ENCODE peak calls at places on chromosome 2, in seven cellular contexts. Y is astrocyte of the spinal cord, P is A549, F is heart right ventricle, J is progenitor cell of endocrine pancreas, K is cardiac muscle cell, B is Calu3. L is an unnamed sample.

GRCh38 chr2:98743835-98744234 is 12.9 kb upstream of the MGAT4A start:
- DNase-seq in K (no peak), B (peak), P (no peak), F (peak), J (no peak), Y (no peak), L (no peak)

GRCh38 chr2:150110548-150110947 is 376.9 kb downstream of the RND3 start:
- DNase-seq in K (no peak), J (no peak), Y (no peak), B (no peak), F (no peak), P (no peak), L (no peak)

GRCh38 chr2:207503234-207503633 is 26.5 kb upstream of the CREB1 start:
- DNase-seq in Y (peak), P (no peak), K (peak), B (no peak), F (peak), J (no peak), L (no peak)

GRCh38 chr2:67446504-67446911 is 49.4 kb downstream of the ETAA1 start:
- DNase-seq in B (no peak), Y (peak), K (peak), P (no peak), F (no peak), J (no peak), L (no peak)

GRCh38 chr2:177553176-177553909 is 160.8 kb downstream of the AGPS start:
- DNase-seq in Y (peak), K (peak), F (no peak), J (no peak), B (peak), P (no peak), L (no peak)

GRCh38 chr2:189142893-189143759 is 36.4 kb downstream of the COL5A2 start:
- DNase-seq in J (no peak), B (peak), K (no peak), P (peak), Y (no peak), F (no peak), L (peak)

GRCh38 chr2:105546623-105546964 is 147.7 kb upstream of the FHL2 start:
- DNase-seq in K (no peak), Y (no peak), P (no peak), F (no peak), B (no peak), J (no peak), L (no peak)

GRCh38 chr2:217691920-217692666 is 310.7 kb downstream of the TNS1 start:
- DNase-seq in J (no peak), F (no peak), P (no peak), K (peak), Y (peak), B (no peak), L (no peak)

GRCh38 chr2:112485849-112486248 is 3.9 kb downstream of the TTL start:
- DNase-seq in Y (no peak), F (no peak), P (no peak), K (no peak), J (no peak), B (no peak), L (no peak)

GRCh38 chr2:197131558-197131855 is 179.1 kb downstream of the ANKRD44 start:
- DNase-seq in K (no peak), F (no peak), P (no peak), Y (no peak), J (no peak), B (no peak), L (no peak)

GRCh38 chr2:159138642-159139182 is 147.8 kb downstream of the WDSUB1 start:
- DNase-seq in J (no peak), B (no peak), F (no peak), K (no peak), Y (no peak), P (no peak), L (no peak)

GRCh38 chr2:16972276-16972675 is 306.6 kb upstream of the CYRIA start:
- DNase-seq in Y (peak), F (no peak), K (no peak), J (no peak), B (no peak), P (no peak), L (no peak)

GRCh38 chr2:20443276-20443920 is 3.5 kb upstream of the RHOB start:
- DNase-seq in B (peak), Y (peak), K (peak), J (no peak), P (peak), F (peak), L (no peak)

GRCh38 chr2:231521443-231521842 is 8.8 kb downstream of the NMUR1 start:
- DNase-seq in Y (no peak), F (no peak), J (no peak), K (no peak), P (no peak), B (no peak), L (no peak)

GRCh38 chr2:115848192-115848591 is 1405.8 kb downstream of the DPP10 start:
- DNase-seq in Y (no peak), K (no peak), F (no peak), J (no peak), P (no peak), B (no peak), L (no peak)

GRCh38 chr2:54618646-54619565 is 104.6 kb upstream of the EML6 start:
- DNase-seq in P (no peak), Y (no peak), K (no peak), B (no peak), J (no peak), F (no peak), L (no peak)

GRCh38 chr2:37477921-37478320 is 133.5 kb downstream of the QPCT start:
- DNase-seq in P (no peak), F (no peak), J (no peak), K (no peak), B (no peak), Y (no peak), L (no peak)

GRCh38 chr2:17313261-17313660 is 205.0 kb downstream of the RAD51AP2 start:
- DNase-seq in F (no peak), K (no peak), J (no peak), P (no peak), B (no peak), Y (no peak), L (no peak)

GRCh38 chr2:54859997-54860701 is 136.7 kb downstream of the EML6 start:
- DNase-seq in J (no peak), B (peak), F (no peak), K (peak), Y (peak), P (peak), L (no peak)

GRCh38 chr2:65530547-65531320 is 98.3 kb upstream of the SPRED2 start:
- DNase-seq in B (no peak), Y (peak), P (no peak), J (no peak), F (no peak), K (no peak), L (no peak)

GRCh38 chr2:240367721-240368120 is 67.7 kb upstream of the GPC1 start:
- DNase-seq in J (no peak), B (no peak), P (no peak), K (no peak), F (no peak), Y (no peak), L (no peak)

GRCh38 chr2:3626118-3626816 is 31.4 kb downstream of the COLEC11 start:
- DNase-seq in P (no peak), B (no peak), Y (peak), J (no peak), F (peak), K (peak), L (no peak)

GRCh38 chr2:153519260-153519875 is 40.8 kb upstream of the RPRM start:
- DNase-seq in J (peak), F (peak), K (peak), Y (peak), B (peak), P (peak), L (peak)

GRCh38 chr2:179272406-179273192 is 8.0 kb upstream of the SESTD1 start:
- DNase-seq in J (no peak), P (peak), B (no peak), K (peak), F (no peak), Y (peak), L (no peak)

GRCh38 chr2:81658227-81658626 is 1353.7 kb upstream of the LRRTM1 start:
- DNase-seq in K (no peak), Y (no peak), F (no peak), P (peak), J (no peak), B (peak), L (no peak)

GRCh38 chr2:233819884-233820765 is 34.2 kb downstream of the HJURP start:
- DNase-seq in J (no peak), B (no peak), F (no peak), P (no peak), K (no peak), Y (no peak), L (no peak)

GRCh38 chr2:4549811-4550210 is 846.4 kb downstream of the DCDC2C start:
- DNase-seq in P (no peak), J (no peak), Y (no peak), B (no peak), K (no peak), F (no peak), L (no peak)

GRCh38 chr2:200380833-200381542 is 74.5 kb downstream of the SPATS2L start:
- DNase-seq in F (no peak), B (no peak), Y (peak), J (no peak), P (no peak), K (peak), L (no peak)

GRCh38 chr2:28557389-28558119 is 61.7 kb downstream of the PLB1 start:
- DNase-seq in B (no peak), P (no peak), F (no peak), Y (no peak), K (peak), J (no peak), L (no peak)

GRCh38 chr2:120675460-120676130 is 60.1 kb upstream of the GLI2 start:
- DNase-seq in J (peak), K (peak), P (peak), B (peak), Y (peak), F (peak), L (peak)

DNA sequence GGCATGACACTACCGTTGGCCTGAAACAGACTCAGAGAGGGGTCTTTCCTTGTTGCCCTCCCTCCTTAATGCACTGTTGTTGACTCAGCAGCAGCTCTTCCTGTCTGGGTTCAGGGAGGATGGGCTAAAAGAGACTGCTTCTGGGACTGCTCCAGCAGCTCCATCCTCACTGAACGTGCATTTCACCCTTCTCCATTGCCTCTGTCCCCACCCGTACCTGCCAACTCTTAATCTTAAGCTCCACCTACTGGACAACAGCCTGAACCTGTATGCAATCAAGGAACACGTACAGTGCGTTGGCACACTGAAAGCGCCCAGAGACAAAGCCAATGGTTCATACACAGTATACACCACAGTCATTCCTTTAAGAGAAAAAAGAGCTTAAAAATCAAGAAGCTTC is 230.8 kb upstream of the RAB6C start:
- DNase-seq in Y (no peak), F (no peak), B (no peak), J (no peak), P (peak), K (no peak), L (no peak)
- TF ChIP-seq CTCF in Y (no peak), F (no peak), B (no peak), J (peak), P (no peak), K (no peak), L (no peak)

DNA sequence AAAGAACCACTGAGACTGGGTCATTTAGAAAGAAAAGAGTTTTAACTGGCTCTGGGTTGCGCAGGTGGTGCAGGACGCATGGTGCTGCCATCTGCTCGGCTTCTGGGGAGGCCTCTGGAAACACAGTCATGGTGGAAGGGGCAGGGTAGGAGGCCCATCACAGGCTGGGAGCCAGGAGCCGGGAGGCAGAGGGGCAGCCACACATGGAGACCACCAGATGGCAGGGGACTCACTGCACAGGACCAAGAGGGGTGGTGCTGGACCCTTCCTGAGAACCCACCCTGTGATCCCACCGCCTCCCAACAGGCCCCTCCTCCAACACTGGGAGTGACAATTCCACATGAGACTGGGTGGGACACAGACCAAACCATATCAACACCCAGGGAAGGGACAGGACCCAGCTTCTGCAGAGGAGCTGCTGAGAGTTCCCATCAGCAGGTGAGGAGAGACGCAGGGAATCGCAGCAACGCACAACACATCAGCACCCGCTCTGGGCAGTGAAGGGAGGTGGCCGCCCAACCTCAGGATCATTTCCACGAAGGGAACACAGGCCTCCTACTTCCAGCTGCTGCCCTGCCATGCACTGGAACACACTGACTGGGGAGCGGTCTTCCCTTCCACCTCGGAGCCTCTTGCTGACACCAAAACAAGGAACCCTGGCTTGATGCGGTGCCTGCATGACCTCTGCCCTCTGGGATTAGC is 130.7 kb downstream of the TPO start:
- DNase-seq in B (no peak), J (no peak), F (no peak), K (no peak), Y (no peak), P (no peak), L (no peak)
- TF ChIP-seq CTCF in B (no peak), J (no peak), F (no peak), K (no peak), Y (no peak), P (no peak), L (no peak)

GRCh38 chr2:113720167-113720566 is 36.3 kb downstream of the SLC35F5 start:
- DNase-seq in P (peak), J (no peak), B (no peak), F (no peak), K (peak), Y (no peak), L (no peak)
- TF ChIP-seq CTCF in P (peak), J (peak), B (peak), F (peak), K (peak), Y (peak), L (peak)

DNA sequence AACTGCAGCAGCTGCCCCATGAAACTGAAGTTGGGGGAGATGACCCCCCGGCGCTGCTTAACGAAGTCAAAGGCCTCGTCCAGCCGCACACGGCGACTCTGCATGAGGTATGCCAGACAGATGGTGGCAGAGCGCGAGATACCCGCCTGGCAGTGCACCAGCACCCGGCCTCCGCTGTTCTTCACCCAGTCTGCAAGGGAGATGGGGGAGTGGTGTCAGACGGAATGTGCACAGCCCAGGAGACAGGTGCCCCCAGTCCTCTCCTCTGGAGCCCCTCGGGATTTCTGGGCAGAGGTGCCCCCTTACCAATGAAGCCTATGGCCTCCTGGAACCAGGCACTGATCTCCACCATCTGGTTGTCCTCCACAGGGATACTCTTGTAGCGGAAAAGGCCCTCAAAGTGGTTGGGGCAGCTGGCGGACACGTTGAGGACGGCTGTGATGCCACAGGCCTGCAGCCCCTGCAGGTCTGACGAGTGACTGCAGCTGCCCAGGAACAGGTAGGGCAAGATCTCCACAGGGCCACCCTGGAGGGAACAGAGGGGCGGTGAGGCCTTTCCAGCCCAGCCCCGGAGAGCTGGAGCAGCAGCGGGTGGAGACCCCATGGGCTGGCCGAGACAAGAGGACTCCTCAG is 1.3 kb downstream of the DUSP2 start:
- DNase-seq in P (peak), K (no peak), Y (no peak), B (peak), F (no peak), J (peak), L (peak)
- TF ChIP-seq CTCF in P (no peak), K (no peak), Y (no peak), B (peak), F (no peak), J (peak), L (no peak)

L was measured in endothelial cell.